ENCODE peak calls at places on chromosomes 2 and 18, in nine cellular contexts. H, C, D, N, Y, E, J, Z and I are unnamed samples.

GRCh38 chr2:17719562-17720371 is 33.8 kb downstream of the SMC6 start:
- DNase-seq in H (peak; percentile 6), C (no peak), D (no peak), N (no peak), Y (no peak), E (no peak), J (no peak), Z (no peak), I (no peak)

GRCh38 chr18:40048886-40049650 is 1906.0 kb upstream of the PIK3C3 start:
- DNase-seq in H (no peak), C (no peak), D (no peak), N (no peak), Y (no peak), E (no peak), J (no peak), Z (no peak), I (no peak)

GRCh38 chr18:49137585-49137984 is 186.8 kb upstream of the SMAD7 start:
- DNase-seq in H (no peak), C (no peak), D (no peak), N (no peak), Y (no peak), E (no peak), J (no peak), Z (no peak), I (no peak)

GRCh38 chr18:8812631-8813030 is 107.3 kb downstream of the MTCL1 start:
- DNase-seq in H (peak; percentile 77), C (no peak), D (no peak), N (no peak), Y (no peak), E (no peak), J (no peak), Z (no peak), I (no peak)

GRCh38 chr2:35858216-35858615 is 497.4 kb upstream of the CRIM1 start:
- DNase-seq in H (no peak), C (no peak), D (no peak), N (no peak), Y (no peak), E (no peak), J (no peak), Z (no peak), I (no peak)

GRCh38 chr18:6370886-6371635 is 43.6 kb downstream of the L3MBTL4 start:
- DNase-seq in H (no peak), C (no peak), D (no peak), N (no peak), Y (peak; percentile 54), E (no peak), J (peak; percentile 88), Z (peak; percentile 82), I (no peak)

GRCh38 chr2:68709421-68709911 is 25.1 kb upstream of the ARHGAP25 start:
- DNase-seq in H (peak; percentile 21), C (no peak), D (no peak), N (no peak), Y (no peak), E (no peak), J (peak; percentile 27), Z (no peak), I (no peak)

GRCh38 chr2:21258082-21258481 is 134.3 kb downstream of the TDRD15 start:
- DNase-seq in H (no peak), C (no peak), D (no peak), N (no peak), Y (no peak), E (no peak), J (no peak), Z (no peak), I (no peak)

GRCh38 chr2:101083613-101084012 is 67.6 kb downstream of the TBC1D8 start:
- DNase-seq in H (no peak), C (no peak), D (no peak), N (no peak), Y (no peak), E (no peak), J (no peak), Z (no peak), I (no peak)

GRCh38 chr2:85727798-85728197 is 26.0 kb upstream of the ATOH8 start:
- DNase-seq in H (no peak), C (no peak), D (no peak), N (no peak), Y (no peak), E (no peak), J (no peak), Z (no peak), I (no peak)

GRCh38 chr2:186653511-186653910 is 40.3 kb upstream of the FAM171B start:
- DNase-seq in H (no peak), C (no peak), D (no peak), N (no peak), Y (no peak), E (no peak), J (no peak), Z (no peak), I (no peak)

GRCh38 chr18:37393945-37394609 is 171.5 kb downstream of the CELF4 start:
- DNase-seq in H (peak; percentile 39), C (peak; percentile 79), D (no peak), N (peak; percentile 55), Y (peak; percentile 39), E (no peak), J (peak; percentile 63), Z (peak; percentile 42), I (peak; percentile 91)

GRCh38 chr18:37395631-37396030 is 170.0 kb downstream of the CELF4 start:
- DNase-seq in H (no peak), C (no peak), D (no peak), N (no peak), Y (no peak), E (no peak), J (no peak), Z (no peak), I (no peak)

GRCh38 chr18:37395138-37395537 is 170.5 kb downstream of the CELF4 start:
- DNase-seq in H (no peak), C (no peak), D (no peak), N (no peak), Y (no peak), E (no peak), J (no peak), Z (no peak), I (no peak)

GRCh38 chr18:37393221-37393828 is 172.3 kb downstream of the CELF4 start:
- DNase-seq in H (no peak), C (no peak), D (no peak), N (no peak), Y (no peak), E (no peak), J (peak; percentile 11), Z (no peak), I (no peak)

DNA sequence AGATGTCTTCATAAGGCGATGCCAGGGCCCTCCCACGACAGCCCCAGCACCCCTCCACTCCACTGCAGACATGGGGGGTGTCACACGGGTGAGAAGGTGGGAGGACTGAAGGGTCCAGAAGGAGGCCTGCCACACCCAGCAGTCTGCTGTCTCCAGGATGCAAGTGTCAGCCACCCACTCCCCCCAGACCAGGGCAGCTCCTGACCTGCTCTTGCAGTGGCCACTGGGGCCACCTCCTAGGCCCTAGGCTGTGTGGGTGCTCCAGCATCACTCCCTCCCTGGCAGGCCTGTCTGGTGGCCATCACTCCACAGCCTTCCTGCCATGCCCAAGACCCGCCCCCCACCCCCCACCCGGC is 171.0 kb downstream of the CELF4 start:
- DNase-seq in H (no peak), C (no peak), D (no peak), N (no peak), Y (no peak), E (no peak), J (no peak), Z (no peak), I (no peak)
- H3K4me3 ChIP-seq in H (no peak overlapping the region), C (peak overlapping the region; percentile 59), D (no peak overlapping the region), N (peak overlapping the region; percentile 74), Y (no peak overlapping the region), E (peak overlapping the region; percentile 50), J (no peak overlapping the region), Z (no peak overlapping the region), I (no peak overlapping the region)

GRCh38 chr2:61238221-61238620 is 76.2 kb downstream of the C2orf74 start:
- DNase-seq in H (no peak), C (no peak), D (no peak), N (no peak), Y (no peak), E (no peak), J (no peak), Z (no peak), I (no peak)
- H3K36me3 ChIP-seq in H (peaks cover 18% of the 10 kb centered on the region), C (peaks cover 89% of the 10 kb centered on the region), D (peaks cover 10% of the 10 kb centered on the region), N (no peaks in the 10 kb centered on the region), Y (no peaks in the 10 kb centered on the region), E (peaks cover 51% of the 10 kb centered on the region), J (peaks cover 6% of the 10 kb centered on the region), Z (peaks cover 69% of the 10 kb centered on the region), I (no peaks in the 10 kb centered on the region)

GRCh38 chr2:28604284-28604843 is 108.5 kb downstream of the PLB1 start:
- DNase-seq in H (no peak), C (no peak), D (no peak), N (no peak), Y (no peak), E (no peak), J (no peak), Z (no peak), I (peak; percentile 73)

GRCh38 chr2:28603821-28604220 is 108.0 kb downstream of the PLB1 start:
- DNase-seq in H (no peak), C (no peak), D (no peak), N (no peak), Y (no peak), E (no peak), J (no peak), Z (no peak), I (peak; percentile 38)

GRCh38 chr2:28608061-28608828 is 112.4 kb downstream of the PLB1 start:
- DNase-seq in H (no peak), C (peak; percentile 71), D (no peak), N (no peak), Y (no peak), E (peak; percentile 71), J (no peak), Z (no peak), I (peak; percentile 30)

GRCh38 chr2:28608829-28609400 is 113.1 kb downstream of the PLB1 start:
- DNase-seq in H (no peak), C (no peak), D (no peak), N (no peak), Y (no peak), E (no peak), J (no peak), Z (no peak), I (peak; percentile 18)

DNA sequence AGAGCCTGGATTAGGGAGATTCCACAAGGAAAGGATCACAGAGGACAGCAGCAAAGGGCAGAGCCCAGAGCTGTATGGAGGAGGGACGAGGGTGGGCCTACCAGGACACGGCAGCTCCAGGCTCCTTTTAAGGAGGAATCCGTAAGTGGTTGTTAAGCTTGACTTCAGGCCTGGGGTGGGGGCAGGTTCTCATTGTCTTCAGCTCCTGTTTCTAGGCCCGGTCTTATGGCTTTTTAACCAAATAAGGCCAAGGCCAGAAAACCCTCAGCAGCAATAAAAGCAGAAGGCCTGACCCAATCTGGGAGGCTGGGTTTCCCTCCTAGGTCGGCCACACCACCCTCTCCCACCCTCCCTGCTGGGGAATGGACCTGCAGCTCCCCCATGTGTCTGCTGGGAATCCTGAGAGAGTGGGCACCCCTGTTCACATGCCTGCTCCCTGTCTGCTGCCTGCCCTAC is 111.2 kb downstream of the PLB1 start:
- DNase-seq in H (peak; percentile 62), C (no peak), D (no peak), N (no peak), Y (no peak), E (no peak), J (no peak), Z (no peak), I (peak; percentile 56)
- H3K4me1 ChIP-seq in H (peaks cover 9% of the 10 kb centered on the region), C (peaks cover 26% of the 10 kb centered on the region), D (no peaks in the 10 kb centered on the region), N (no peaks in the 10 kb centered on the region), Y (peaks cover 9% of the 10 kb centered on the region), E (peaks cover 47% of the 10 kb centered on the region), J (no peaks in the 10 kb centered on the region), Z (peaks cover 43% of the 10 kb centered on the region), I (no peaks in the 10 kb centered on the region)

DNA sequence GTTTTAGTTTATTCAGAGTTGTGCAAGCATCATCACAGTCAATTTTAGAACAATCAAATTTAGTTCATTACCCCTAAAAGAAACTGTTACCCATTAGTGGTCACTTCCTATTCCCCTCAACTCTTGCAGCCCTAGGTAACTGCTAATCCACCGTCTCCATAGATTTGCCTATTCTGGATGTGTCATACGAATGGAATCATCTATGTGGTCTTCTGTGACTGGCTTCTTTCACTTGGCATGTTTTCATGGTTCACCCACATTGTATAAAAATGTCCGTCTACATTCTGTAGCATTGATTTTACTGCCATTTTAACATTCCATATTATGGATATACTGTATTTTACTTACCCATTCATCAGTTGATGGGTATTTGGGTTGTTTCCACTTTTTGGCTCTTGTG is 5.3 kb upstream of the CEP68 start:
- DNase-seq in H (peak; percentile 62), C (no peak), D (no peak), N (no peak), Y (no peak), E (no peak), J (no peak), Z (no peak), I (no peak)
- H3K4me3 ChIP-seq in H (no peak overlapping the region), C (no peak overlapping the region), D (no peak overlapping the region), N (no peak overlapping the region), Y (no peak overlapping the region), E (no peak overlapping the region), J (no peak overlapping the region), Z (no peak overlapping the region), I (no peak overlapping the region)